ENCODE peak calls at places on chromosomes 3 and 15, in nine cellular contexts. P is tibial artery; B is aorta; Y is ascending aorta; A is CD4-positive, alpha-beta memory T cell; D is astrocyte; J is left lung; F is foreskin keratinocyte; O is mammary epithelial cell. R is an unnamed sample. For H3K4me1, the result is how much of the 10 kb centered on the place peaks cover.

GRCh38 chr15:77870195-77871065 is 207.1 kb downstream of the TBC1D2B start:
- DNase-seq in F (peak), O (peak), P (peak), D (peak), J (peak), Y (peak), A (peak), B (peak), R (no peak)

GRCh38 chr3:17845026-17845425 is 102.6 kb upstream of the TBC1D5 start:
- DNase-seq in O (peak), B (no peak), A (no peak), J (no peak), D (no peak), P (no peak), F (no peak), Y (no peak), R (no peak)

GRCh38 chr15:82393671-82394070 is 35.9 kb upstream of the GOLGA6L9 start:
- DNase-seq in F (no peak), D (peak), P (no peak), J (no peak), A (no peak), O (no peak), Y (no peak), B (no peak), R (no peak)

GRCh38 chr3:127677541-127678314 is 5.0 kb downstream of the ABTB1 start:
- DNase-seq in P (peak), F (no peak), A (no peak), Y (peak), D (no peak), O (no peak), J (peak), B (peak), R (no peak)

GRCh38 chr3:184237772-184238171 is 8.4 kb downstream of the VWA5B2 start:
- DNase-seq in B (no peak), O (no peak), P (no peak), Y (no peak), D (no peak), F (no peak), J (no peak), A (no peak), R (no peak)

GRCh38 chr3:128311441-128311844 is 155.2 kb downstream of the DNAJB8 start:
- DNase-seq in P (no peak), A (no peak), F (no peak), O (no peak), D (no peak), J (peak), Y (peak), B (no peak), R (no peak)

GRCh38 chr3:156728267-156728985 is 54.0 kb downstream of the TIPARP start:
- DNase-seq in O (peak), Y (no peak), J (no peak), F (peak), P (no peak), D (no peak), A (no peak), B (no peak), R (no peak)

GRCh38 chr3:24401811-24402185 is 92.9 kb downstream of the THRB start:
- DNase-seq in J (no peak), Y (no peak), A (no peak), O (no peak), B (no peak), D (no peak), P (no peak), F (peak), R (no peak)

GRCh38 chr15:60933914-60934885 is 294.9 kb downstream of the RORA start:
- DNase-seq in J (no peak), Y (no peak), P (no peak), D (peak), F (peak), A (peak), O (peak), B (no peak), R (no peak)

GRCh38 chr15:64975390-64975789 is 14.3 kb downstream of the SPG21 start:
- DNase-seq in J (no peak), A (no peak), P (no peak), O (no peak), B (no peak), D (peak), F (no peak), Y (no peak), R (no peak)

GRCh38 chr15:75620043-75620775 is 5.3 kb downstream of the SNUPN start:
- DNase-seq in B (no peak), J (peak), D (peak), F (no peak), A (no peak), P (no peak), O (peak), Y (no peak), R (no peak)

GRCh38 chr3:160707187-160707789 is 30.3 kb downstream of the ARL14 start:
- DNase-seq in A (peak), Y (no peak), F (peak), O (peak), B (no peak), J (no peak), P (no peak), D (peak), R (no peak)

GRCh38 chr15:67839358-67839928 is 402 bp downstream of the RNU6-1 start:
- DNase-seq in F (peak), D (peak), P (peak), Y (no peak), J (no peak), A (no peak), O (peak), B (peak), R (no peak)

GRCh38 chr3:5198986-5199731 is 11.7 kb downstream of the EDEM1 start:
- DNase-seq in A (no peak), D (no peak), Y (no peak), F (no peak), O (no peak), B (no peak), J (no peak), P (no peak), R (no peak)

GRCh38 chr3:10232138-10232537 is 16.1 kb upstream of the TATDN2 start:
- DNase-seq in Y (no peak), D (no peak), J (peak), A (no peak), O (no peak), B (no peak), F (no peak), P (no peak), R (no peak)

GRCh38 chr15:70023064-70023768 is 74.5 kb downstream of the TLE3 start:
- DNase-seq in O (peak), J (no peak), B (no peak), A (peak), F (peak), P (peak), D (peak), Y (no peak), R (peak)

GRCh38 chr15:25859838-25860645 is 3.1 kb downstream of the ATP10A start:
- DNase-seq in A (peak), Y (peak), B (no peak), J (no peak), P (peak), D (no peak), O (no peak), F (no peak), R (no peak)

GRCh38 chr3:176633511-176633910 is 563.8 kb downstream of the TBL1XR1 start:
- DNase-seq in F (no peak), J (no peak), P (no peak), D (no peak), B (no peak), Y (no peak), O (no peak), A (no peak), R (no peak)

GRCh38 chr3:151816091-151816604 is 2.2 kb downstream of the AADAC start:
- DNase-seq in J (peak), P (no peak), D (peak), B (no peak), A (no peak), F (peak), Y (no peak), O (peak), R (no peak)

GRCh38 chr3:15535757-15536156 is 14.3 kb upstream of the COLQ start:
- DNase-seq in O (peak), P (no peak), D (no peak), J (no peak), A (peak), Y (no peak), B (no peak), F (peak), R (no peak)

GRCh38 chr15:52509500-52510244 is 19.0 kb downstream of the MYO5A start:
- DNase-seq in D (no peak), J (no peak), F (no peak), O (no peak), B (no peak), P (no peak), A (no peak), Y (no peak), R (no peak)

GRCh38 chr3:14532691-14533456 is 7.3 kb downstream of the GRIP2 start:
- DNase-seq in O (peak), A (no peak), D (no peak), J (no peak), F (peak), P (peak), B (peak), Y (no peak), R (no peak)

GRCh38 chr3:49020335-49021212 is 1.3 kb upstream of the NDUFAF3 start:
- DNase-seq in F (peak), D (no peak), O (no peak), Y (peak), P (peak), J (peak), B (peak), A (no peak), R (no peak)

GRCh38 chr3:112314618-112315017 is 18.3 kb upstream of the CD200 start:
- DNase-seq in P (no peak), Y (no peak), F (no peak), B (no peak), D (no peak), J (no peak), O (no peak), A (no peak), R (no peak)

GRCh38 chr3:25962255-25962654 is 172.4 kb downstream of the OXSM start:
- DNase-seq in D (no peak), B (no peak), F (peak), P (no peak), A (no peak), J (no peak), O (peak), Y (no peak), R (no peak)

GRCh38 chr15:83846847-83847246 is 192.9 kb downstream of the ADAMTSL3 start:
- DNase-seq in D (peak), A (no peak), F (peak), J (no peak), Y (no peak), O (peak), P (no peak), B (no peak), R (no peak)

GRCh38 chr3:183178833-183179549 is 16.5 kb upstream of the LAMP3 start:
- DNase-seq in O (peak), D (peak), P (no peak), Y (peak), A (peak), J (peak), F (no peak), B (peak), R (no peak)

GRCh38 chr3:15478300-15478979 is 43.1 kb downstream of the COLQ start:
- DNase-seq in A (no peak), Y (no peak), J (no peak), B (no peak), D (no peak), P (no peak), O (no peak), F (no peak), R (no peak)

GRCh38 chr3:2097641-2098191 is 950 bp upstream of the CNTN4 start:
- DNase-seq in D (no peak), P (no peak), Y (peak), J (no peak), B (no peak), A (no peak), F (peak), O (no peak), R (no peak)

GRCh38 chr3:71428841-71429609 is 154.5 kb downstream of the FOXP1 start:
- DNase-seq in Y (peak), A (no peak), J (no peak), B (no peak), O (peak), P (no peak), D (peak), F (peak), R (no peak)

GRCh38 chr15:59501531-59502113 is 63.6 kb downstream of the FAM81A start:
- DNase-seq in J (no peak), A (no peak), D (peak), F (peak), Y (no peak), P (no peak), O (peak), B (no peak), R (no peak)

GRCh38 chr15:88378259-88378658 is 88.9 kb downstream of the MRPL46 start:
- DNase-seq in D (peak), J (no peak), A (no peak), F (peak), O (peak), B (no peak), P (no peak), Y (no peak), R (no peak)

GRCh38 chr15:51260262-51260661 is 78.1 kb downstream of the CYP19A1 start:
- DNase-seq in J (no peak), Y (no peak), F (no peak), B (no peak), A (no peak), O (no peak), D (peak), P (no peak), R (no peak)

GRCh38 chr3:52775877-52776276 is 1.5 kb upstream of the ITIH1 start:
- DNase-seq in B (peak), J (no peak), O (no peak), P (no peak), Y (no peak), A (no peak), F (no peak), D (no peak), R (no peak)

GRCh38 chr15:48823237-48823636 is 12.4 kb upstream of the CEP152 start:
- DNase-seq in Y (no peak), F (peak), A (no peak), J (no peak), O (no peak), P (no peak), B (no peak), D (peak), R (no peak)

GRCh38 chr15:43872416-43873020 is 45.7 kb downstream of the WDR76 start:
- DNase-seq in F (peak), J (no peak), O (peak), D (peak), A (peak), Y (no peak), P (no peak), B (no peak), R (no peak)

GRCh38 chr3:99319961-99320360 is 318.4 kb upstream of the COL8A1 start:
- DNase-seq in D (peak), A (no peak), O (peak), P (no peak), B (no peak), J (no peak), F (peak), Y (no peak), R (no peak)

GRCh38 chr3:188276366-188276765 is 122.4 kb downstream of the LPP start:
- DNase-seq in D (no peak), P (no peak), O (no peak), Y (no peak), J (no peak), F (no peak), B (no peak), A (no peak), R (no peak)

GRCh38 chr3:188274249-188274915 is 120.4 kb downstream of the LPP start:
- DNase-seq in D (peak), A (no peak), B (no peak), O (peak), P (no peak), Y (no peak), F (no peak), J (no peak), R (no peak)

GRCh38 chr3:188270423-188270972 is 116.5 kb downstream of the LPP start:
- DNase-seq in P (no peak), J (no peak), F (peak), O (peak), Y (peak), B (no peak), A (no peak), D (peak), R (no peak)

GRCh38 chr3:188271226-188271894 is 117.4 kb downstream of the LPP start:
- DNase-seq in D (no peak), Y (no peak), O (no peak), J (no peak), P (no peak), A (no peak), F (no peak), B (no peak), R (no peak)

GRCh38 chr3:188272481-188273372 is 118.8 kb downstream of the LPP start:
- DNase-seq in F (peak), B (no peak), Y (no peak), J (no peak), P (no peak), O (peak), A (no peak), D (peak), R (no peak)
- H3K4me1 ChIP-seq in F (under half), B (under half), Y (half or more), J (half or more), P (under half), O (under half), A (under half), D (half or more), R (under half)

GRCh38 chr3:193791041-193792032 is 198.3 kb downstream of the OPA1 start:
- DNase-seq in J (peak), O (no peak), B (no peak), P (no peak), A (no peak), F (peak), D (no peak), Y (no peak), R (no peak)

GRCh38 chr3:193788189-193788946 is 195.4 kb downstream of the OPA1 start:
- DNase-seq in A (no peak), O (no peak), Y (peak), J (peak), P (no peak), D (peak), F (peak), B (no peak), R (no peak)

GRCh38 chr3:193789455-193789854 is 196.4 kb downstream of the OPA1 start:
- DNase-seq in J (no peak), Y (no peak), A (no peak), D (no peak), F (no peak), P (no peak), B (no peak), O (no peak), R (no peak)

GRCh38 chr3:193787496-193787870 is 194.5 kb downstream of the OPA1 start:
- DNase-seq in P (no peak), D (no peak), O (no peak), Y (peak), J (no peak), A (no peak), B (no peak), F (no peak), R (no peak)

DNA sequence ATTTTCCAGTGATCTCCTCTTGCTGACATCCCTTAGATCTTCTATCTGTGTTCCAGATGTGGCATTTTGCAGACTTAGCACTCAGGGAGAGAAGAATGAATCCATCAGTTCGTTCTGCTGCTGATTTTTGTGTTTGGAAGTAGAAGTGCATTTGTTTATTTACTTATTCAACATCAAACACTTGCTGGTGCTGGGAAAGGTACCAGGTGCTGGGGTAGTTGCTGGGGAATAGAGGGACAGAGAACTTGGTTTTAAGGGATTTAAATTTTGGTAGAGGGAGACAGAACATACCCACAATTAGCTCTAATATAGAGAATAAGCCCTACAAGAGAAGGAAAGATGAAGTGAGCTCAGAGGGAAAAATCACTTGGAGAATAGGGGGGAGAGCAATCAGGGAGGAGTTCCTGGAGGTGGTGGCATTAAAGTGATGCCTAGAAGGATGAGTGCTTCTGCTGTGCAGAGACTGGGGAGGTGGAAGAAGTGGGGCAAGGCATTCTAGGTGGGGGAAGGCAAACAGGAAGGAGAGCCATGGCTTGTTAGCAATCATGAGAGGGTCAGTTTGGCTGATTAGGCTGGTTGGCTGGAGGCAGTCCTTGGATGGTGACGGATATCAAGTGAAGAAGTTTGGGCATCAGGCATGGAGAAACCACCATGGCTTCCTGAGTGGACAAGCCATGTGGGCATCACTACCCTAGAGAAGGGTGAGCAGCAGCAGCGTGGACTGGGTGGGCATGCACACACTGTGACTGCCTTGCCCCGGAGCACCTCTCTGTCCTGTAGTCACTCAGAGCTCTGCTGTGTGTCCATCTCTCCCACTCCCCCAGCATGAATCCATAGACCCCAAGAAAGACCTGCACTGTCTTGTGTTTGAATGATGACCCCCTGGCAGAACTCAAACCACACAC is 197.3 kb downstream of the OPA1 start:
- DNase-seq in O (no peak), A (no peak), J (no peak), P (no peak), D (no peak), Y (no peak), B (no peak), F (no peak), R (no peak)
- H3K4me1 ChIP-seq in O (under half), A (under half), J (under half), P (under half), D (under half), Y (under half), B (under half), F (under half), R (under half)

DNA sequence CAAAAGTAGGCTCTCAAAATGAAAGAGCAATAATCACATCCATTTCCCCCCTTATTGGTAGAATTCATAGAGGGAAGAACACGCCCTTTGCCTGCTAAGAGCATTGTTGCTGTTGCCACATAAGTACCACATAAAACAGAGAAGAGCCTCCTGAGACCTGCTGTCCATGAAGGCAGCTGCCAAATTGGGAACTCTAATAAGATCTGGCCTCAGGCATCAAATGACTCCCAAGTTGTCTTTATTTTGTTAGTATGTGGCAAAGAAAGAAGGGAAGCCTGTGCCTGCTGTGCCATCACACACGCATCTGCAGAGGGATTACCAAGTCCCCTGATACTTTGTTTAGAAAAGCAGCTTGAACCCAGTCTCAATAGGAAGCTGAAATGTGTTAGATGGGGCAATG is 23.9 kb downstream of the VGLL3 start:
- DNase-seq in B (no peak), J (no peak), F (no peak), Y (no peak), A (no peak), D (no peak), O (no peak), P (no peak), R (no peak)
- H3K4me1 ChIP-seq in B (under half), J (under half), F (under half), Y (under half), A (under half), D (under half), O (under half), P (under half), R (under half)

DNA sequence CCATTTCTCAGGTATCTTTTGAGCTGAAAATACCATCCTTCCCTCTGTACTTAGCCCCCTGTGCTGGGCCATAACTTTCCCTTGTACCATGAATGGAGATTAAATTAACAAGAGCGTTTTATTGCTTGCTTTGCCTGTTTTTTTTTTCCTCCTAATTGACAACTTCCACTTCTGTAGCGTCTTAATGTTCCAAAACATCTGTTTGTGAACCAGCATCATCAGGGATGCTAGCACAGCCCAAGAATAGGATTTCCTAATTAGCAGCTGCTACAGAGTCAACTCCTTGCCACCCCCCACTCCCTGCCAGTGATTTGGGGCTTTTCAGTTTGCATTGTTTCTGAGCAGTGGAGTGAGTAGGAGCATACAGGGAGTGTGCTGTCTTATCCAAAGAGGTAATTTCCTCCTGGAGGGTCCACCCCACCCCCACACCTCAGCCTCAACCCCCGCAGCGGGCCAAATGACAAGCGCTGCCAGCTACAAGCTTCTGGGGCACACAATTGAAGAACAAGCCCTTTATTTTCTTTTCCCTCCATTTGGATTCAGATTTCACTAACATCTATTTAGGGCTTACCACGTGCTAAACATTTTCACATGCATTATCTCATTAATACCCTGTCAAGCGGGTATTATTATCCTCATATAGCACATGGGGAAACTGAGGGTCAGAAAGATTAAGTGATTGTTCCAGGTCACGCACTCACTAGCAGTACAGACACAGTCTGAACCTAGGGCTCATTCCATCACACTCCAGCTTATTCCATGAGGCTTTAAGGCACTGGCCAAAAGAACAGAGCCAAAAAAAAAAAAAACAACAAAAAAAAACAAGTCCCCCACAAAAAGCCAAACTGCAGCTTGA is 16.5 kb downstream of the HEG1 start:
- DNase-seq in F (no peak), J (no peak), P (no peak), A (no peak), B (no peak), Y (peak), O (no peak), D (no peak), R (no peak)
- H3K4me1 ChIP-seq in F (under half), J (half or more), P (under half), A (under half), B (under half), Y (half or more), O (under half), D (under half), R (under half)